ENCODE peak calls at places on chromosomes 2 and 18, in five cellular contexts. One of them, this sample, is unnamed.

GRCh38 chr18:22170421-22171262 is 1.3 kb downstream of the GATA6 start:
- DNase-seq in WERI-Rb-1: peak
- DNase-seq in tibial nerve: peak
- DNase-seq in IMR-90: peak
- DNase-seq in transverse colon: peak
- DNase-seq in this sample: peak

GRCh38 chr2:191499874-191500565 is 177.9 kb upstream of the NABP1 start:
- DNase-seq in WERI-Rb-1: no peak
- DNase-seq in tibial nerve: no peak
- DNase-seq in IMR-90: peak
- DNase-seq in transverse colon: no peak
- DNase-seq in this sample: no peak

GRCh38 chr2:118853647-118854367 is 6.4 kb upstream of the EN1 start:
- DNase-seq in WERI-Rb-1: no peak
- DNase-seq in tibial nerve: no peak
- DNase-seq in IMR-90: no peak
- DNase-seq in transverse colon: no peak
- DNase-seq in this sample: no peak

GRCh38 chr2:130755234-130756040 is at the start of gene AMER3:
- DNase-seq in WERI-Rb-1: peak
- DNase-seq in tibial nerve: no peak
- DNase-seq in IMR-90: no peak
- DNase-seq in transverse colon: no peak
- DNase-seq in this sample: no peak

GRCh38 chr2:68975844-68976243 is 1.4 kb downstream of the GKN1 start:
- DNase-seq in WERI-Rb-1: no peak
- DNase-seq in tibial nerve: no peak
- DNase-seq in IMR-90: no peak
- DNase-seq in transverse colon: no peak
- DNase-seq in this sample: no peak

GRCh38 chr2:166333809-166334208 is 41.9 kb downstream of the SCN9A start:
- DNase-seq in WERI-Rb-1: no peak
- DNase-seq in tibial nerve: no peak
- DNase-seq in IMR-90: peak
- DNase-seq in transverse colon: no peak
- DNase-seq in this sample: no peak

GRCh38 chr2:60351802-60352201 is 201.7 kb downstream of the BCL11A start:
- DNase-seq in WERI-Rb-1: no peak
- DNase-seq in tibial nerve: no peak
- DNase-seq in IMR-90: no peak
- DNase-seq in transverse colon: no peak
- DNase-seq in this sample: no peak

GRCh38 chr18:47175283-47175894 is 775 bp downstream of the IER3IP1 start:
- DNase-seq in WERI-Rb-1: peak
- DNase-seq in tibial nerve: no peak
- DNase-seq in IMR-90: no peak
- DNase-seq in transverse colon: peak
- DNase-seq in this sample: peak

GRCh38 chr2:70357076-70358071 is 55.5 kb upstream of the FAM136A start:
- DNase-seq in WERI-Rb-1: no peak
- DNase-seq in tibial nerve: no peak
- DNase-seq in IMR-90: no peak
- DNase-seq in transverse colon: no peak
- DNase-seq in this sample: no peak

GRCh38 chr2:26314243-26314642 is 31.7 kb upstream of the SELENOI start:
- DNase-seq in WERI-Rb-1: peak
- DNase-seq in tibial nerve: no peak
- DNase-seq in IMR-90: no peak
- DNase-seq in transverse colon: no peak
- DNase-seq in this sample: no peak

GRCh38 chr18:48637081-48637990 is 98.5 kb downstream of the CTIF start:
- DNase-seq in WERI-Rb-1: no peak
- DNase-seq in tibial nerve: no peak
- DNase-seq in IMR-90: no peak
- DNase-seq in transverse colon: no peak
- DNase-seq in this sample: no peak

GRCh38 chr18:12371590-12371989 is 5.4 kb downstream of the AFG3L2 start:
- DNase-seq in WERI-Rb-1: no peak
- DNase-seq in tibial nerve: no peak
- DNase-seq in IMR-90: no peak
- DNase-seq in transverse colon: no peak
- DNase-seq in this sample: no peak

GRCh38 chr2:120013569-120014223 is 819 bp downstream of the EPB41L5 start:
- DNase-seq in WERI-Rb-1: no peak
- DNase-seq in tibial nerve: peak
- DNase-seq in IMR-90: no peak
- DNase-seq in transverse colon: peak
- DNase-seq in this sample: peak

GRCh38 chr2:184419744-184420143 is 178.6 kb upstream of the ZNF804A start:
- DNase-seq in WERI-Rb-1: no peak
- DNase-seq in tibial nerve: no peak
- DNase-seq in IMR-90: no peak
- DNase-seq in transverse colon: no peak
- DNase-seq in this sample: no peak

GRCh38 chr2:66897676-66898280 is 462.9 kb downstream of the MEIS1 start:
- DNase-seq in WERI-Rb-1: no peak
- DNase-seq in tibial nerve: no peak
- DNase-seq in IMR-90: peak
- DNase-seq in transverse colon: no peak
- DNase-seq in this sample: no peak

GRCh38 chr2:210309546-210310233 is 5.3 kb downstream of the MYL1 start:
- DNase-seq in WERI-Rb-1: no peak
- DNase-seq in tibial nerve: no peak
- DNase-seq in IMR-90: no peak
- DNase-seq in transverse colon: no peak
- DNase-seq in this sample: no peak

DNA sequence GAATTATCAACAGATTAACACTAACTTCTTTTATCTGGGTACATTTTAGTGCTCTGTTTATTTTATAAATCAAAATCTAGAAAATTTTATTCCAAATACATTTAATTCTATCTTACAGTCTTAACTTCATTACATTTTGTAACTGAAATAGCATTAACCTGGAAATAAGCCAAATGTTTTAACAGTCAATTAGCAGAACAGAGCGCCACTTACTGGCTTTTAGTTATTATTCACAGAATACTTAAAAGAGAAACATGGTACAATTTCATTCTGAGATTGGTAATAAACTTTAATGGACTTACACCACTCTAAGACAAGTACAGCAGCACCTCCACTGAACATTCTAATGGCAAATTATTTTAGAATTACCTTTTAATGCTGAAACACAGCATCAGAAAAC is 38.6 kb downstream of the SS18 start:
- DNase-seq in WERI-Rb-1: no peak
- DNase-seq in tibial nerve: no peak
- DNase-seq in IMR-90: no peak
- DNase-seq in transverse colon: no peak
- DNase-seq in this sample: no peak
- TF ChIP-seq CTCF in WERI-Rb-1: no peak
- TF ChIP-seq CTCF in tibial nerve: no peak
- TF ChIP-seq CTCF in IMR-90: no peak
- TF ChIP-seq CTCF in transverse colon: no peak
- TF ChIP-seq CTCF in this sample: no peak

GRCh38 chr2:116098049-116098448 is 1655.6 kb downstream of the DPP10 start:
- DNase-seq in WERI-Rb-1: no peak
- DNase-seq in tibial nerve: no peak
- DNase-seq in IMR-90: no peak
- DNase-seq in transverse colon: no peak
- DNase-seq in this sample: no peak
- TF ChIP-seq CTCF in WERI-Rb-1: peak
- TF ChIP-seq CTCF in tibial nerve: no peak
- TF ChIP-seq CTCF in IMR-90: no peak
- TF ChIP-seq CTCF in transverse colon: no peak
- TF ChIP-seq CTCF in this sample: no peak

DNA sequence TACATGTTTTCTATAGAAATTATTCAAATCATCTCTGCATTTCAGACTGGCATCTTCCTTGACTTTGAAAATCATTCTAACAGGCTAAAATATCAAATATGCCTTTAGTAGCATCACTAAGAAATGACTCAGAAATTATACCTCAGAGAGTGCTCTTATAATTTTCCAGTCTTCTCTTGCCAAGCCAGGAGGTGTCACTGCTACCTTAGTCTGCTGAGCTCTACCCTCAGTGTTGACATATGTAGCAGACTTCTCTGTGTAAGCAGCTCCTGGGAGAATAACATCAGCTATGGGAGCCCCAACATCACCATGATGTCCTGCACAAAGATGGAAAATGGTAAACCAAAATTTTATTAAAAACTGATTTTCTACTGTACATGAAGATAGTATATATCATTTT is 31.6 kb downstream of the NDUFS1 start:
- DNase-seq in WERI-Rb-1: peak
- DNase-seq in tibial nerve: no peak
- DNase-seq in IMR-90: peak
- DNase-seq in transverse colon: no peak
- DNase-seq in this sample: peak
- TF ChIP-seq CTCF in WERI-Rb-1: peak
- TF ChIP-seq CTCF in tibial nerve: no peak
- TF ChIP-seq CTCF in IMR-90: no peak
- TF ChIP-seq CTCF in transverse colon: no peak
- TF ChIP-seq CTCF in this sample: no peak

DNA sequence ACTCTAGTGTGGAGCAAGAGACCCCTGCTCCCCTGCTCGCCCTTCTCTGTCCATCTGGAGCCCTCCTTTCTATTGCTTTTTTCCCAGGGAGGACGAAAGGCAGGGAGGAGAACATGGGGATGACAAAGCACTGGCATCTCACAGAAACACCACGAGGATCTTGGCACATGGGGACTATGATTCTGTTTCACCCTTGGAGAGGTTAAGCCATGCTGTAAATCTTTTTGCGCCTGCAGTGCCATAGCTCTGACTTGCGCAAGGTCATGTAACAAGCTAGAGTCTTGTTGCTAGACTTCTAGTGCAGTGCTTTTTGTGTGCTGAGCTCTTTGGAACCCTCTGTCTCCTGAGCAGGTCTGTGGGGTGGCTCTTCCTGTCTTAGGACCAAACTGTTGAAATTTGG is 57.3 kb downstream of the APOB start:
- DNase-seq in WERI-Rb-1: no peak
- DNase-seq in tibial nerve: no peak
- DNase-seq in IMR-90: no peak
- DNase-seq in transverse colon: peak
- DNase-seq in this sample: no peak
- TF ChIP-seq CTCF in WERI-Rb-1: no peak
- TF ChIP-seq CTCF in tibial nerve: no peak
- TF ChIP-seq CTCF in IMR-90: no peak
- TF ChIP-seq CTCF in transverse colon: no peak
- TF ChIP-seq CTCF in this sample: no peak

GRCh38 chr2:148978026-148978685 is 60.3 kb upstream of the LYPD6B start:
- DNase-seq in WERI-Rb-1: no peak
- DNase-seq in tibial nerve: no peak
- DNase-seq in IMR-90: no peak
- DNase-seq in transverse colon: no peak
- DNase-seq in this sample: no peak
- TF ChIP-seq CTCF in WERI-Rb-1: peak
- TF ChIP-seq CTCF in tibial nerve: no peak
- TF ChIP-seq CTCF in IMR-90: no peak
- TF ChIP-seq CTCF in transverse colon: no peak
- TF ChIP-seq CTCF in this sample: no peak

GRCh38 chr2:47606172-47606571 is 176.8 kb upstream of the MSH6 start:
- DNase-seq in WERI-Rb-1: no peak
- DNase-seq in tibial nerve: no peak
- DNase-seq in IMR-90: no peak
- DNase-seq in transverse colon: no peak
- DNase-seq in this sample: no peak
- TF ChIP-seq CTCF in WERI-Rb-1: no peak
- TF ChIP-seq CTCF in tibial nerve: no peak
- TF ChIP-seq CTCF in IMR-90: no peak
- TF ChIP-seq CTCF in transverse colon: no peak
- TF ChIP-seq CTCF in this sample: no peak

GRCh38 chr2:229133155-229133772 is 137.8 kb downstream of the PID1 start:
- DNase-seq in WERI-Rb-1: peak
- DNase-seq in tibial nerve: peak
- DNase-seq in IMR-90: peak
- DNase-seq in transverse colon: peak
- DNase-seq in this sample: no peak
- TF ChIP-seq CTCF in WERI-Rb-1: peak
- TF ChIP-seq CTCF in tibial nerve: no peak
- TF ChIP-seq CTCF in IMR-90: peak
- TF ChIP-seq CTCF in transverse colon: peak
- TF ChIP-seq CTCF in this sample: no peak

GRCh38 chr2:241804326-241805276 is 4.4 kb upstream of the NEU4 start:
- DNase-seq in WERI-Rb-1: peak
- DNase-seq in tibial nerve: no peak
- DNase-seq in IMR-90: no peak
- DNase-seq in transverse colon: no peak
- DNase-seq in this sample: peak

GRCh38 chr2:241801611-241802420 is 7.2 kb upstream of the NEU4 start:
- DNase-seq in WERI-Rb-1: peak
- DNase-seq in tibial nerve: no peak
- DNase-seq in IMR-90: no peak
- DNase-seq in transverse colon: peak
- DNase-seq in this sample: no peak

GRCh38 chr2:241802806-241803318 is 6.1 kb upstream of the NEU4 start:
- DNase-seq in WERI-Rb-1: peak
- DNase-seq in tibial nerve: no peak
- DNase-seq in IMR-90: no peak
- DNase-seq in transverse colon: no peak
- DNase-seq in this sample: no peak

GRCh38 chr2:241803387-241804325 is 5.3 kb upstream of the NEU4 start:
- DNase-seq in WERI-Rb-1: peak
- DNase-seq in tibial nerve: no peak
- DNase-seq in IMR-90: peak
- DNase-seq in transverse colon: peak
- DNase-seq in this sample: peak

GRCh38 chr2:241802421-241802749 is 6.6 kb upstream of the NEU4 start:
- DNase-seq in WERI-Rb-1: peak
- DNase-seq in tibial nerve: no peak
- DNase-seq in IMR-90: no peak
- DNase-seq in transverse colon: peak
- DNase-seq in this sample: no peak
- TF ChIP-seq CTCF in WERI-Rb-1: no peak
- TF ChIP-seq CTCF in tibial nerve: no peak
- TF ChIP-seq CTCF in IMR-90: no peak
- TF ChIP-seq CTCF in transverse colon: no peak
- TF ChIP-seq CTCF in this sample: no peak

GRCh38 chr18:7735194-7735593 is 168.1 kb downstream of the PTPRM start:
- DNase-seq in WERI-Rb-1: no peak
- DNase-seq in tibial nerve: no peak
- DNase-seq in IMR-90: no peak
- DNase-seq in transverse colon: no peak
- DNase-seq in this sample: no peak
- TF ChIP-seq CTCF in WERI-Rb-1: peak
- TF ChIP-seq CTCF in tibial nerve: no peak
- TF ChIP-seq CTCF in IMR-90: no peak
- TF ChIP-seq CTCF in transverse colon: no peak
- TF ChIP-seq CTCF in this sample: no peak

DNA sequence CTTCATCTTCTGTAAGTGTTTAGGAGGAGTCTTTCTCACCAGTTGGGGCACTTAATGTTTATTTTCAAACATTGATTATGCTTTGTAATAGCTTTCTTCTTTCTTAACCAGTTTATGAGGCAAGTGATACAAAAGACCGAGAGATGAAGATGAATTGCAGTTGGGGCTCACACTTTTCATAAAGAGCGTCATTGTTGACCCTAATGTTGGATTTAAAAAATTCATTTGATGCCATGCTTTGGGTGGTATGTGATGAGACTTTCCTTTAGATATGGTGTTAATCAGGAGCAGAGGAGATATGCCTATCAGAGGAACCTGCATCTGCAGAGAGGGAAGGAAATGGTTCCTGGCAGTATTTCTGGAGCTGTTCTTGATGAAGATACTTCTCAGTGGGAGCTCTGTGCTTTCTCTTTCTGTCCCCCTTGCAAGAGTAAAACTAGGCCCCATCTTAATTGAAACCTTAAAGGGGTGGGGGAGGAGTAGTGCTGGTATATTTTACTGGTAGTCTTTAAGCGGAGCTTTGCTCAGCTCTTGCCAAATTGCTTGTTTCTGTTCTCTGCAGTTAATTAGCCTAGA is 2.3 kb downstream of the EML4 start:
- DNase-seq in WERI-Rb-1: no peak
- DNase-seq in tibial nerve: no peak
- DNase-seq in IMR-90: peak
- DNase-seq in transverse colon: no peak
- DNase-seq in this sample: no peak
- TF ChIP-seq CTCF in WERI-Rb-1: no peak
- TF ChIP-seq CTCF in tibial nerve: no peak
- TF ChIP-seq CTCF in IMR-90: no peak
- TF ChIP-seq CTCF in transverse colon: no peak
- TF ChIP-seq CTCF in this sample: no peak

This sample was measured in activated CD8-positive, alpha-beta T cell treated with anti-CD3 and anti-CD28 coated beads for 36 hours.